ENCODE peak calls at places on chromosomes 5 and 9, in four cellular contexts. B is GM06990, A is IMR-90, L is MV-4-11. G is an unnamed sample.

GRCh38 chr9:3480353-3480655 is 45.5 kb downstream of the RFX3 start:
- DNase-seq in B (no peak), A (no peak), L (no peak), G (no peak)

GRCh38 chr9:93041108-93041802 is 17.2 kb upstream of the SUSD3 start:
- DNase-seq in L (peak; percentile 40), B (no peak), A (no peak), G (no peak)

GRCh38 chr5:171462928-171463843 is 43.7 kb downstream of the FGF18 start:
- DNase-seq in A (peak; percentile 13), B (no peak), L (no peak), G (peak; percentile 18)

GRCh38 chr5:90119531-90119940 is 290.0 kb downstream of the CETN3 start:
- DNase-seq in L (no peak), B (no peak), A (no peak), G (no peak)

GRCh38 chr5:96563816-96564215 is 98.4 kb upstream of the CAST start:
- DNase-seq in L (no peak), A (no peak), B (no peak), G (peak; percentile 31)

GRCh38 chr9:79220666-79221065 is 351.1 kb upstream of the TLE4 start:
- DNase-seq in A (peak; percentile 75), L (no peak), B (no peak), G (peak; percentile 91)

GRCh38 chr9:86637515-86637914 is 283.3 kb upstream of the TUT7 start:
- DNase-seq in B (peak; percentile 9), A (peak; percentile 39), L (no peak), G (peak; percentile 31)

GRCh38 chr5:43075319-43076293 is 35.5 kb upstream of the ANXA2R start:
- DNase-seq in L (no peak), A (no peak), B (no peak), G (no peak)

GRCh38 chr9:70260606-70261005 is 1.8 kb downstream of the SMC5 start:
- DNase-seq in A (no peak), L (no peak), B (peak; percentile 33), G (no peak)

GRCh38 chr9:132169672-132170392 is 8.0 kb downstream of the NTNG2 start:
- DNase-seq in L (peak; percentile 34), A (peak; percentile 51), B (no peak), G (peak; percentile 58)

GRCh38 chr9:72315510-72316287 is 49.3 kb downstream of the ZFAND5 start:
- DNase-seq in A (peak; percentile 16), L (peak; percentile 82), B (no peak), G (peak; percentile 52)

GRCh38 chr5:74499236-74499635 is 141.3 kb downstream of the ENC1 start:
- DNase-seq in L (no peak), B (no peak), A (no peak), G (no peak)

GRCh38 chr9:117625154-117625553 is 79.0 kb upstream of the TLR4 start:
- DNase-seq in B (no peak), L (no peak), A (no peak), G (no peak)

GRCh38 chr9:110069326-110070248 is 138.4 kb downstream of the C9orf152 start:
- DNase-seq in A (peak; percentile 96), B (no peak), L (no peak), G (peak; percentile 96)

GRCh38 chr9:111926421-111926875 is 29.8 kb downstream of the UGCG start:
- DNase-seq in B (peak; percentile 76), L (peak; percentile 97), A (peak; percentile 70), G (peak; percentile 85)

GRCh38 chr5:179322071-179323025 is 22.9 kb downstream of the ADAMTS2 start:
- DNase-seq in L (no peak), B (no peak), A (no peak), G (peak; percentile 68)

GRCh38 chr9:19173598-19174125 is 46.4 kb upstream of the PLIN2 start:
- DNase-seq in A (no peak), B (no peak), L (peak; percentile 23), G (no peak)

GRCh38 chr5:175478008-175478383 is 364 bp upstream of the SFXN1 start:
- DNase-seq in L (no peak), A (no peak), B (no peak), G (no peak)

GRCh38 chr9:14687042-14687719 is 6.1 kb downstream of the ZDHHC21 start:
- DNase-seq in L (no peak), B (no peak), A (peak; percentile 94), G (peak; percentile 89)

GRCh38 chr9:36748322-36748899 is 175.7 kb downstream of the MELK start:
- DNase-seq in A (peak; percentile 43), B (no peak), L (peak; percentile 14), G (peak; percentile 65)

GRCh38 chr5:2985718-2986117 is 234.2 kb upstream of the IRX2 start:
- DNase-seq in A (no peak), L (no peak), B (no peak), G (no peak)

GRCh38 chr5:83474170-83474796 is 2.7 kb downstream of the VCAN start:
- DNase-seq in L (peak; percentile 53), A (peak; percentile 88), B (peak; percentile 82), G (peak; percentile 89)

GRCh38 chr5:164191240-164191639 is 685.8 kb downstream of the MAT2B start:
- DNase-seq in A (peak; percentile 82), L (no peak), B (no peak), G (no peak)

GRCh38 chr5:111984044-111984443 is 227.1 kb upstream of the NREP start:
- DNase-seq in B (no peak), A (peak; percentile 92), L (peak; percentile 69), G (peak; percentile 98)

GRCh38 chr5:82178378-82178777 is 99.8 kb downstream of the RPS23 start:
- DNase-seq in B (no peak), A (no peak), L (no peak), G (no peak)

GRCh38 chr5:157842185-157842584 is 16.8 kb downstream of the CLINT1 start:
- DNase-seq in B (no peak), L (no peak), A (no peak), G (peak; percentile 33)

GRCh38 chr5:143896981-143897380 is 85.0 kb downstream of the HMHB1 start:
- DNase-seq in A (peak; percentile 81), L (no peak), B (no peak), G (peak; percentile 72)

GRCh38 chr9:5864446-5864845 is 26.2 kb upstream of the MLANA start:
- DNase-seq in B (no peak), L (no peak), A (no peak), G (no peak)

GRCh38 chr5:62149894-62150293 is 156.1 kb upstream of the KIF2A start:
- DNase-seq in L (no peak), A (no peak), B (no peak), G (no peak)

GRCh38 chr9:98916660-98917059 is 27.0 kb upstream of the COL15A1 start:
- DNase-seq in B (no peak), A (peak; percentile 24), L (peak; percentile 32), G (no peak)

GRCh38 chr9:113963017-113963620 is 87.0 kb downstream of the ZNF618 start:
- DNase-seq in L (peak; percentile 61), A (peak; percentile 49), B (no peak), G (peak; percentile 72)

GRCh38 chr5:54900906-54901725 is 84.3 kb downstream of the ESM1 start:
- DNase-seq in A (peak; percentile 93), L (peak; percentile 94), B (no peak), G (peak; percentile 70)

GRCh38 chr5:1542011-1542410 is 18.3 kb upstream of the LPCAT1 start:
- DNase-seq in L (no peak), A (no peak), B (no peak), G (no peak)

GRCh38 chr9:33105939-33106338 is 29.5 kb upstream of the SMU1 start:
- DNase-seq in B (no peak), L (no peak), A (peak; percentile 36), G (no peak)

GRCh38 chr9:98373622-98374021 is 118.2 kb upstream of the TBC1D2 start:
- DNase-seq in B (no peak), A (peak; percentile 51), L (peak; percentile 8), G (peak; percentile 80)

G was measured in EH.